ENCODE peak calls at places on chromosomes 5 and 9, in five cellular contexts. W, F, Y, H and Q are unnamed samples.

GRCh38 chr5:179914032-179914755 is 6.5 kb upstream of the TBC1D9B start:
- DNase-seq in W (no peak), F (peak; percentile 14), Y (no peak), H (no peak), Q (no peak)

GRCh38 chr9:96555567-96556386 is 63.9 kb downstream of the CDC14B start:
- DNase-seq in W (no peak), F (no peak), Y (no peak), H (no peak), Q (no peak)

GRCh38 chr5:123170816-123171345 is 81.8 kb downstream of the PRDM6 start:
- DNase-seq in W (no peak), F (no peak), Y (no peak), H (no peak), Q (no peak)

GRCh38 chr9:10062629-10063395 is 550.0 kb downstream of the PTPRD start:
- DNase-seq in W (no peak), F (no peak), Y (no peak), H (no peak), Q (no peak)

GRCh38 chr9:108569624-108570023 is 286.2 kb downstream of the ACTL7B start:
- DNase-seq in W (no peak), F (no peak), Y (no peak), H (no peak), Q (peak; percentile 29)

GRCh38 chr5:37841223-37841622 is 1.4 kb upstream of the GDNF start:
- DNase-seq in W (no peak), F (no peak), Y (no peak), H (no peak), Q (no peak)

GRCh38 chr5:87210076-87210475 is 57.6 kb upstream of the RASA1 start:
- DNase-seq in W (no peak), F (no peak), Y (no peak), H (no peak), Q (peak; percentile 7)

GRCh38 chr5:78611161-78611605 is 37.4 kb downstream of the LHFPL2 start:
- DNase-seq in W (no peak), F (peak; percentile 67), Y (no peak), H (no peak), Q (no peak)

GRCh38 chr9:27212621-27213020 is 84.3 kb downstream of the EQTN start:
- DNase-seq in W (no peak), F (no peak), Y (no peak), H (no peak), Q (no peak)

GRCh38 chr9:91162784-91163440 is 198.8 kb downstream of the AUH start:
- DNase-seq in W (peak; percentile 49), F (no peak), Y (peak; percentile 63), H (no peak), Q (no peak)

GRCh38 chr5:54742417-54742889 is 224.9 kb downstream of the SNX18 start:
- DNase-seq in W (no peak), F (peak; percentile 44), Y (no peak), H (no peak), Q (no peak)

GRCh38 chr9:20312732-20313131 is 309.6 kb downstream of the MLLT3 start:
- DNase-seq in W (no peak), F (no peak), Y (no peak), H (no peak), Q (no peak)

GRCh38 chr9:115524467-115525059 is 406.6 kb upstream of the TNC start:
- DNase-seq in W (peak; percentile 44), F (peak; percentile 81), Y (no peak), H (no peak), Q (peak; percentile 55)

GRCh38 chr5:151648089-151648488 is 38.6 kb downstream of the SPARC start:
- DNase-seq in W (no peak), F (no peak), Y (no peak), H (no peak), Q (no peak)

GRCh38 chr9:93659044-93659836 is 82.9 kb downstream of the PHF2 start:
- DNase-seq in W (no peak), F (no peak), Y (no peak), H (peak; percentile 40), Q (no peak)

GRCh38 chr9:93827545-93828330 is 127.4 kb downstream of the BARX1 start:
- DNase-seq in W (peak; percentile 49), F (peak; percentile 83), Y (no peak), H (no peak), Q (peak; percentile 10)

GRCh38 chr5:41747291-41747690 is 122.9 kb downstream of the OXCT1 start:
- DNase-seq in W (no peak), F (no peak), Y (no peak), H (no peak), Q (no peak)

GRCh38 chr9:81529556-81530193 is 159.7 kb downstream of the TLE1 start:
- DNase-seq in W (no peak), F (no peak), Y (no peak), H (no peak), Q (no peak)

GRCh38 chr5:52674815-52675545 is 112.7 kb upstream of the ITGA1 start:
- DNase-seq in W (no peak), F (no peak), Y (no peak), H (no peak), Q (peak; percentile 18)

GRCh38 chr5:72600401-72600981 is 93.3 kb upstream of the ZNF366 start:
- DNase-seq in W (no peak), F (no peak), Y (no peak), H (no peak), Q (peak; percentile 44)

GRCh38 chr5:11261226-11261625 is 500.2 kb upstream of the DAP start:
- DNase-seq in W (no peak), F (no peak), Y (no peak), H (peak; percentile 66), Q (no peak)

GRCh38 chr5:34930527-34930844 is 1.1 kb downstream of the DNAJC21 start:
- DNase-seq in W (peak; percentile 26), F (no peak), Y (no peak), H (no peak), Q (no peak)

GRCh38 chr5:98516701-98517100 is 256.8 kb upstream of the RGMB start:
- DNase-seq in W (no peak), F (no peak), Y (no peak), H (no peak), Q (no peak)

DNA sequence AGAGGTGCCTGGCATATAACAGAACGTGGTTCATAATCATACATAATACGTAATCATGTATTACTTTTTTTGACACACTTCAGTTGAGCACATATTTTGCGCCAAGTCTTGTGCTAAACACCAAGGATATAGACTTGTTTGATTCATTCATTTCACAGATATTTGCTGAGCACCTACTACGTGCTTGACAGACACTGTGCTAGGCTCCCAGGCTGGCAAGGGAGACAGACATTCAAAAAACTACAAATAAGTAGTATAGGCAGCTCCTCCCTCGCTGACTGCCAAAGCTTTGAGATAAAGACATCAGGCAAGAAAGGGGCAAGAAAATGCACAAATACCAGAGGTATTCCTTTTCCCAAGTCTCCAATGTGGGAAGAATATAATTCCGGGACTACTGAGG is 122.5 kb upstream of the CPEB4 start:
- DNase-seq in W (no peak), F (no peak), Y (no peak), H (no peak), Q (no peak)
- H3K4me3 ChIP-seq in W (no peak overlapping the region), F (no peak overlapping the region), Y (no peak overlapping the region), H (no peak overlapping the region), Q (no peak overlapping the region)

GRCh38 chr5:66989286-66989685 is 207.3 kb downstream of the CD180 start:
- DNase-seq in W (no peak), F (peak; percentile 47), Y (no peak), H (no peak), Q (no peak)
- H3K27ac ChIP-seq in W (no peak overlapping the region), F (no peak overlapping the region), Y (no peak overlapping the region), H (no peak overlapping the region), Q (no peak overlapping the region)

DNA sequence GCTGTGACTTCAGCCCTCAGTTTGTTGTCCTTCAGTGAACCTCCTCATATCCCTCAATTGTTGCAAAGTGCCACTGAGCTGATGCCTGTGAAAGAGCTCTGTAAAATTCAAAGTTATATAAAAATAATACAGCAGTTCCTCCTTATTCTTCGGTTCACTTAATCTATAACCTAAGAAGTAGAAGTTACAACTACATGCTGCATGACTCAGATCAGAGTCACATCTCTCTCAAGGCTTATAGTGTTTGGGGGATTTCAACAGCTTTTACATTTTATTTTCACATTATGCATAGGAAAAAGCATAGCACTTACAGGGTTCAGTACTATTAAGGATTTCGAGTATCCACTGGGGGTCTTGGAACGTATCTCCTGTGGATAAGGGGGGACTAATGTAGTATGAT is 25.1 kb upstream of the GCNT1 start:
- DNase-seq in W (no peak), F (no peak), Y (no peak), H (no peak), Q (no peak)
- H3K4me3 ChIP-seq in W (no peak overlapping the region), F (no peak overlapping the region), Y (no peak overlapping the region), H (no peak overlapping the region), Q (no peak overlapping the region)

DNA sequence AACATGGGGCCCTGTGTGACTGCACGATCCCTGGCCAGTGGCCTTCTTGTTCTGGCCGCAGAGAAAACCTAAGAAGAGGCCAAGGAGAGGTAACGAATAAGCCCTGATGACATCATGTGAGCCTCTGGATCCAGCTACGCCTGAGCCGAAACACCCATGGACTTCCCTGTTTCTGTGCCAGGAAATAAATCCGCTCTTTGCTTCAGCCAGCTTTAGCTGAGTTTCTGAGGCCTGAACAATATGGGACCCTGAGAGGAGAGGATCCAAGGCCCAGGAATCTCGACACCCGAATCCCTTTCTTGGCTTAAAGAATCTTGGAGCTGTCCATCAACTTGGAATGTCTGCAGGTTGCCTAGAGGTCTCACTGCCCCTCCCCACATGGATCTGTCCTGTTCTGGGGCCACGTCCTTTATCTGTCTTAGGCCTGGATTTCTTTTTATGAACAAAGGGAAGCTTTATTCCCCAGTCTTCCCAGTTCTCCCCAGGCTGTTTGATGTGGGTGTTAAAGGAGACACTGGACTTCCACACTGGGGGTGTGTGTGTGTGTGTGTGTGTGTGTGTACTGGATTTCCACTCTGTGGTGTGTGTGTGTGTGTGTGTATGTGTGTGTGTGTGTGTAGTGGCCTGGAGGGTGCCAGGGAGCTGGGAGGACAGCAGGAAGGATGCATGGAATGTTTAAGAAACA is 13.7 kb downstream of the IER5L start:
- DNase-seq in W (no peak), F (peak; percentile 63), Y (no peak), H (no peak), Q (no peak)
- H3K27ac ChIP-seq in W (no peak overlapping the region), F (peak overlapping the region; percentile 57), Y (no peak overlapping the region), H (no peak overlapping the region), Q (peak overlapping the region; percentile 57)

GRCh38 chr5:158351485-158352140 is 492.7 kb upstream of the CLINT1 start:
- DNase-seq in W (no peak), F (no peak), Y (no peak), H (no peak), Q (no peak)
- H3K4me3 ChIP-seq in W (no peak overlapping the region), F (no peak overlapping the region), Y (no peak overlapping the region), H (no peak overlapping the region), Q (no peak overlapping the region)